ENCODE peak calls at places on chromosomes 16 and 17, in four cellular contexts. J is stomach, W is H1, Q is ovary. F is an unnamed sample.

GRCh38 chr17:1957037-1957436 is 68.1 kb downstream of the RTN4RL1 start:
- DNase-seq in J (no peak), W (no peak), Q (no peak), F (no peak)

GRCh38 chr16:27892879-27893278 is 170.6 kb downstream of the GSG1L start:
- DNase-seq in J (no peak), W (peak; percentile 27), Q (no peak), F (no peak)

GRCh38 chr16:28163699-28164584 is 47.8 kb downstream of the XPO6 start:
- DNase-seq in J (no peak), W (no peak), Q (no peak), F (no peak)

GRCh38 chr17:61701978-61702377 is 111.0 kb upstream of the NACA2 start:
- DNase-seq in J (no peak), W (no peak), Q (no peak), F (no peak)

GRCh38 chr17:77327566-77328463 is 187.0 kb downstream of the SEC14L1 start:
- DNase-seq in J (peak; percentile 22), W (no peak), Q (peak; percentile 8), F (peak; percentile 70)

GRCh38 chr16:64841071-64841470 is 280.8 kb downstream of the CDH11 start:
- DNase-seq in J (no peak), W (no peak), Q (no peak), F (no peak)

GRCh38 chr17:66347661-66348604 is 45.5 kb downstream of the PRKCA start:
- DNase-seq in J (no peak), W (no peak), Q (no peak), F (no peak)

GRCh38 chr16:59658572-59658971 is 924.5 kb upstream of the GOT2 start:
- DNase-seq in J (no peak), W (no peak), Q (no peak), F (no peak)

GRCh38 chr17:62860962-62861873 is 53.1 kb upstream of the MARCHF10 start:
- DNase-seq in J (no peak), W (no peak), Q (no peak), F (no peak)

GRCh38 chr17:81996232-81996756 is 18.9 kb downstream of the ASPSCR1 start:
- DNase-seq in J (no peak), W (no peak), Q (no peak), F (no peak)

GRCh38 chr16:71205482-71206131 is 24.9 kb downstream of the HYDIN start:
- DNase-seq in J (no peak), W (no peak), Q (no peak), F (no peak)

DNA sequence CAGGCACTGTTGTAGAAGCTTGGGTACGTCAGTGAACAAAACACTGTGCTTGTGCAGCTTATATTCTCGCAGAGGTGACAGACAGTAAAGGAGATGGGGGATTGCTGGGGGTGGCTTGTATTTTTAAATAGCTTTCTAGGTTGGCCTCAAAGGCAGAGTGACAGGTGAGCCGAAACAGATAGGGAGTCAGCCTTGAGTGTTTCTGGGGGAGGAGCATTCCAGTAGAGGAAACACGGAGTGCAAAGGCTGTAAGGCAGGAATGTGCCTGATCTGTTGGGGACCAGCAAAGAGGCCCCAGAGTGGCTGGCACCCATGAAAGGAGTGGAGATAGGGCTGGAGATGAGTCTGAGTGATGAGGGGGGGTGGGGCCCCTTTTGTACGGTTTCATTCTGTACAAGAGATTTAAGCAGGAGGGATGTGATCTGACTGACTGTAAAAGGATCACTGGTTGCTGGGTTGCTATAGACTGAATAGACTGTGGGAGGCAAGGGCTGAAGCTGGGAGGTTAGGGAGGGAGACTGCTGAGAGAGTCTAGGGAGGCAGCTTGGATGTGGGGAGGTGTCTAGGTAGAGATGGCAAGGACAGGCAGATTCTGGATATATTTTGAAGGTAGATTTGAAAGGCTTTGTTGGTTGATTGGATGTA is 15.2 kb downstream of the NUP93 start:
- DNase-seq in J (no peak), W (no peak), Q (no peak), F (no peak)
- TF ChIP-seq EP300 in J (no peak), W (no peak), Q (no peak), F (no peak)

DNA sequence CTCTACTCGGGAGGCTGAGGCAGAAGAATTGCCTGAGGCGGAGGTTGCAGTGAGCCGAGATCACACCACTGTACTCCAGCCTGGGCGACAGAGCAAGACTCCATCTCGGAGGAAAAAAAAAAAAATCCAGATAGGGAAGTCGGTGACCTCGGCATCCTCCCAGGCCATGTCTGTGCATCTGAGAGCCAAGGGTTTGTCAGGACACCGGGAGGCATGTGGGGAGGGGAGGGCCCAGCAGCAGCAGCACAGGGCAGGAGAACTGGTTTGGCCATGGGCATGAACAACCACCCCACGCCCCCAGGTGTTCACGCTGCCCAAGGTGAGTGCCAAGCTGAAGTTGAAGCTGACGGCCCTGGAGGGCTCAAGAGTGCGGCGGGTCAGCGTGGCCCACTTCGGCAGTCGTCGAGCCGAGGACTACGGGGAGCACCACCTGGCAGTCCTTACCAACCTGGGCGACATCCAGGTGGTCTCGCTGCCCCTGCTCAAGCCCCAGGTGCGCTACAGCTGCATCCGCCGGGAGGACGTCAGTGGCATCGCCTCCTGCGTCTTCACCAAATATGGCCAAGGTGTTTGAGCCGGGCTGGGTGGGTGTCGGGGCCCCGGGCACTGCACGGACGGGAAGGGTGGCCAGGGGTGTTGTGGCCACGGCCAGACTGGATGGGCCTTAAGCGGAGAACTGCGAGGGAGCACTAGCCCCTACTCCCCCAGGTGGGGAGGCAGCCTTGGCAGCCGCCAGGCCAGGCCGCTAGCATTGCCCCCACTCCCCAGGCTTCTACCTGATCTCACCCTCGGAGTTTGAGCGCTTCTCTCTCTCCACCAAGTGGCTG is 14.7 kb upstream of the MYO15B start:
- DNase-seq in J (no peak), W (no peak), Q (no peak), F (no peak)
- TF ChIP-seq EP300 in J (no peak), W (no peak), Q (no peak), F (no peak)

GRCh38 chr17:49646391-49647255 is 31.3 kb downstream of the SPOP start:
- DNase-seq in J (no peak), W (no peak), Q (no peak), F (no peak)
- TF ChIP-seq EP300 in J (no peak), W (no peak), Q (no peak), F (no peak)

GRCh38 chr16:30439720-30440348 is 5.8 kb downstream of the SEPHS2 start:
- DNase-seq in J (no peak), W (no peak), Q (no peak), F (no peak)

GRCh38 chr16:30437511-30438046 is 7.7 kb upstream of the DCTPP1 start:
- DNase-seq in J (peak; percentile 47), W (no peak), Q (no peak), F (no peak)

GRCh38 chr16:30434852-30435251 is 5.0 kb upstream of the DCTPP1 start:
- DNase-seq in J (no peak), W (no peak), Q (no peak), F (no peak)

GRCh38 chr16:30444231-30445148 is 1.2 kb downstream of the SEPHS2 start:
- DNase-seq in J (no peak), W (no peak), Q (no peak), F (no peak)

DNA sequence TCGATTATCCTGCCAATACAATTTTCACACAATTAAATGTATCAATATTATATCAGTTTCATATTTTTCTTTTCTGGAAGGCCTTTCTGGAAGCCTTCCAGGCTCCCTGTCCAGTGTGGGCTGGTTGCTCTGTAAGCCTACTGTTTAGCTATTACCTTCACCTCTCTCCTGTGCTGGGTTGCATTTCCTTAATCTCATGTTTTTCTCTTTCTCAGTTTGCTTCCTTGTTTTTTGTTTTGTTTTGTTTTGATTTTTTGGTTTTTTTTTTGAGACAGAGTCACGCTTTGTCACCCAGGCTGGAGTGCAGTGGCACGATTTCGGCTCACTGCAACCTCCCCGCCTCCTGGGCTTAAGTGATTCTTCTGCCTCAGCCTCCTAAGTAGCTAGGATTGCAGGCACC is 6.8 kb downstream of the SEPHS2 start:
- DNase-seq in J (no peak), W (no peak), Q (no peak), F (no peak)
- TF ChIP-seq EP300 in J (no peak), W (no peak), Q (no peak), F (no peak)

DNA sequence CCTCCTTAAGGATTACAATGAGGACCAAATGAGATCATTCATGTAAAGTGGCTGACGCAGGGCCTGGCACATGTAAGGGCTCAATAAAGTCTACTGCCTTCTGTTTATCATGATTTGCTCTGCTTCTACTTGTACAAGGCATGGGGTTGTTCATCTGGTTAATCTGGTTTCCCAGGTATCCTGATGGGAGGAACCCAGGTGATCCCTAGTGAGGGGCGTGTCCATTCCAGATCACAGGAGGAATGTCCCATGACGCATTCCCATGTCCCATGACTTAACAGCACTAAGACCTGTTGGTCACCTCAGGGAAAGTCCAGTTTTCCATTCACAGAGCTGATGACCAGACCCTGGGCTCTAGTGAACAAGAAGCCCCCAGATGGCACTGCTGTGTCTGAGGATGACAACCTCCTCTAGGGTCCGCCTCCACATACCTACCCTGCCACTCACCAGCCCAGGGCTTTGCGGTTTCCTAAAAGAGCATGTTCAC is 11.5 kb upstream of the TPPP3 start:
- DNase-seq in J (peak; percentile 88), W (no peak), Q (no peak), F (peak; percentile 70)
- TF ChIP-seq EP300 in J (no peak), W (no peak), Q (no peak), F (no peak)

DNA sequence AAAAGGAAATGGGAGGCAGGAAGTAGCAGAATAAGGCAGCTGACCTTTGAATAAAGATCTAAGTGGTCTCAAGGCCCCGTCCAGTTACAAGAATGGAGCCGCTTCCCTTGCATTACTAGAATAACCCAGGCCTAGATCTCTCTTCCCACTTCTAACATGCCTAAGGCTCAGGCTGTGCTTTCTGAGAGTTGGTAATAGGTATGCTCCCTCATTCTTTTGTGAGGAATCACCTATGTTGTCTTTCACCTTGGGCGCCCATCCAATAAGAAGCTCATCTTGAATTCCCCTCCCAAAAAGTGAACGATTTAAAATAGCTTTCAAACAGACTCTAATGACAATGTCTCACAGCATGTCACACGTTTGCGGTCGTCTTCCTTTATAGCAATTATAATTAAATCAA is 101.2 kb downstream of the KCNJ2 start:
- DNase-seq in J (no peak), W (no peak), Q (no peak), F (no peak)
- TF ChIP-seq EP300 in J (no peak), W (no peak), Q (no peak), F (no peak)

GRCh38 chr16:19948186-19949104 is 63.8 kb upstream of the GPRC5B start:
- DNase-seq in J (no peak), W (peak; percentile 74), Q (no peak), F (no peak)
- TF ChIP-seq EP300 in J (no peak), W (peak; percentile 4), Q (no peak), F (no peak)